ENCODE peak calls at places on chromosomes 16 and 17, in four cellular contexts. A, G, Z and T are unnamed samples.

GRCh38 chr16:78416400-78416799 is 316.9 kb downstream of the WWOX start:
- DNase-seq in Z (no peak), G (no peak), A (no peak), T (no peak)

GRCh38 chr16:74183601-74184365 is 112.8 kb upstream of the PSMD7 start:
- DNase-seq in A (no peak), Z (no peak), G (no peak), T (no peak)

GRCh38 chr17:77349976-77350830 is 209.4 kb downstream of the SEC14L1 start:
- DNase-seq in Z (no peak), G (peak), A (no peak), T (no peak)

GRCh38 chr16:80580109-80580832 is 39.5 kb downstream of the DYNLRB2 start:
- DNase-seq in Z (no peak), A (no peak), G (peak), T (no peak)

GRCh38 chr16:48194828-48195566 is 39.2 kb upstream of the ABCC12 start:
- DNase-seq in G (peak), Z (no peak), A (no peak), T (no peak)

GRCh38 chr16:89602273-89602951 is 11.0 kb upstream of the DPEP1 start:
- DNase-seq in A (peak), G (peak), Z (no peak), T (peak)

GRCh38 chr17:7176107-7176851 is 2.9 kb downstream of the ASGR1 start:
- DNase-seq in G (no peak), A (no peak), Z (no peak), T (no peak)

GRCh38 chr17:10172241-10172741 is 26.1 kb downstream of the GAS7 start:
- DNase-seq in G (peak), Z (no peak), A (peak), T (no peak)

GRCh38 chr16:68319185-68319908 is 8.5 kb downstream of the PRMT7 start:
- DNase-seq in Z (no peak), A (peak), G (peak), T (no peak)

GRCh38 chr17:72171703-72172670 is 51.2 kb downstream of the SOX9 start:
- DNase-seq in A (no peak), G (no peak), Z (no peak), T (no peak)

GRCh38 chr16:2752850-2753522 is 548 bp downstream of the SRRM2 start:
- DNase-seq in A (peak), G (peak), Z (no peak), T (no peak)

GRCh38 chr16:26688105-26688504 is 378.6 kb upstream of the C16orf82 start:
- DNase-seq in A (no peak), G (no peak), Z (no peak), T (no peak)

GRCh38 chr16:11669380-11670146 is 1.3 kb downstream of the SNN start:
- DNase-seq in G (peak), Z (no peak), A (peak), T (no peak)

GRCh38 chr17:74148446-74148845 is 55.0 kb upstream of the RPL38 start:
- DNase-seq in A (no peak), G (no peak), Z (no peak), T (peak)

GRCh38 chr17:56604691-56605090 is 11.2 kb downstream of the NOG start:
- DNase-seq in G (no peak), A (no peak), Z (no peak), T (no peak)

GRCh38 chr16:30447512-30448226 is 2.0 kb upstream of the SEPHS2 start:
- DNase-seq in G (no peak), Z (no peak), A (no peak), T (no peak)

GRCh38 chr17:42337442-42337841 is 49.1 kb downstream of the STAT5A start:
- DNase-seq in Z (no peak), G (peak), A (no peak), T (no peak)

GRCh38 chr16:53055603-53056527 is 1.1 kb downstream of the CHD9 start:
- DNase-seq in G (peak), Z (no peak), A (peak), T (peak)

GRCh38 chr16:78390070-78390469 is 290.6 kb downstream of the WWOX start:
- DNase-seq in G (no peak), Z (no peak), A (no peak), T (no peak)

GRCh38 chr17:50892101-50892776 is 26.1 kb upstream of the TOB1 start:
- DNase-seq in G (no peak), Z (no peak), A (no peak), T (no peak)

GRCh38 chr17:41965694-41966375 is 760 bp upstream of the CNP start:
- DNase-seq in G (peak), A (peak), Z (no peak), T (peak)

GRCh38 chr17:81049973-81050551 is 15.1 kb downstream of the BAIAP2 start:
- DNase-seq in G (no peak), Z (no peak), A (peak), T (peak)

GRCh38 chr16:22008215-22009142 is 568 bp downstream of the MOSMO start:
- DNase-seq in Z (no peak), G (no peak), A (no peak), T (no peak)

GRCh38 chr17:1038459-1039118 is 41.7 kb downstream of the TIMM22 start:
- DNase-seq in Z (no peak), A (peak), G (no peak), T (no peak)

GRCh38 chr17:41775394-41776226 is 10.9 kb downstream of the JUP start:
- DNase-seq in Z (no peak), A (peak), G (no peak), T (peak)

GRCh38 chr17:72942594-72942993 is 149.9 kb downstream of the SLC39A11 start:
- DNase-seq in A (no peak), Z (no peak), G (peak), T (no peak)

GRCh38 chr16:50653056-50653455 is 28.1 kb downstream of the SNX20 start:
- DNase-seq in G (no peak), A (peak), Z (no peak), T (no peak)

GRCh38 chr17:75239778-75240393 is 21.5 kb downstream of the GGA3 start:
- DNase-seq in G (no peak), Z (no peak), A (no peak), T (no peak)

GRCh38 chr16:11201498-11202259 is 54.3 kb downstream of the SOCS1 start:
- DNase-seq in A (peak), G (peak), Z (peak), T (peak)

GRCh38 chr17:36089888-36090836 is at the start of gene CCL3:
- DNase-seq in A (no peak), Z (no peak), G (no peak), T (no peak)

GRCh38 chr16:67296422-67296821 is 17.1 kb downstream of the PLEKHG4 start:
- DNase-seq in Z (no peak), A (no peak), G (peak), T (no peak)

GRCh38 chr16:9787717-9788116 is 394.5 kb downstream of the GRIN2A start:
- DNase-seq in A (peak), Z (no peak), G (no peak), T (no peak)

GRCh38 chr16:56298948-56299602 is 107.8 kb downstream of the GNAO1 start:
- DNase-seq in A (no peak), Z (no peak), G (no peak), T (no peak)

GRCh38 chr17:50469671-50470305 is 1.1 kb upstream of the CHAD start:
- DNase-seq in Z (no peak), A (no peak), G (no peak), T (no peak)

GRCh38 chr17:76659928-76660614 is 16.5 kb upstream of the ST6GALNAC1 start:
- DNase-seq in A (no peak), G (no peak), Z (no peak), T (no peak)

GRCh38 chr17:73939808-73940207 is 263.7 kb upstream of the RPL38 start:
- DNase-seq in Z (no peak), G (no peak), A (no peak), T (no peak)

GRCh38 chr16:6541262-6541661 is 791.4 kb upstream of the RBFOX1 start:
- DNase-seq in G (no peak), Z (no peak), A (no peak), T (no peak)
- H3K56ac ChIP-seq in G (no peak), Z (no peak), A (no peak), T (no peak)

GRCh38 chr16:85401370-85401916 is 211.7 kb upstream of the GSE1 start:
- DNase-seq in G (no peak), A (no peak), Z (no peak), T (no peak)

GRCh38 chr16:85402910-85403692 is 210.0 kb upstream of the GSE1 start:
- DNase-seq in A (peak), G (peak), Z (no peak), T (no peak)

GRCh38 chr16:85400305-85401205 is 212.6 kb upstream of the GSE1 start:
- DNase-seq in Z (no peak), G (no peak), A (no peak), T (no peak)

GRCh38 chr16:85401917-85402766 is 211.0 kb upstream of the GSE1 start:
- DNase-seq in G (no peak), Z (no peak), A (no peak), T (no peak)

GRCh38 chr16:85403693-85404092 is 209.4 kb upstream of the GSE1 start:
- DNase-seq in A (no peak), Z (no peak), G (no peak), T (no peak)
- H3K56ac ChIP-seq in A (no peak), Z (no peak), G (no peak), T (no peak)

GRCh38 chr16:35713762-35714650 is 2254.6 kb downstream of the TP53TG3F start:
- DNase-seq in A (no peak), G (no peak), Z (no peak), T (no peak)
- H3K56ac ChIP-seq in A (no peak), G (no peak), Z (no peak), T (no peak)

GRCh38 chr16:81699596-81699995 is 79.5 kb upstream of the PLCG2 start:
- DNase-seq in A (no peak), G (no peak), Z (no peak), T (no peak)

GRCh38 chr16:81702506-81702905 is 76.6 kb upstream of the PLCG2 start:
- DNase-seq in G (no peak), Z (no peak), A (no peak), T (no peak)

GRCh38 chr16:81701296-81701970 is 77.7 kb upstream of the PLCG2 start:
- DNase-seq in Z (no peak), A (no peak), G (no peak), T (no peak)

GRCh38 chr16:81700071-81700779 is 78.9 kb upstream of the PLCG2 start:
- DNase-seq in A (no peak), Z (no peak), G (peak), T (no peak)

DNA sequence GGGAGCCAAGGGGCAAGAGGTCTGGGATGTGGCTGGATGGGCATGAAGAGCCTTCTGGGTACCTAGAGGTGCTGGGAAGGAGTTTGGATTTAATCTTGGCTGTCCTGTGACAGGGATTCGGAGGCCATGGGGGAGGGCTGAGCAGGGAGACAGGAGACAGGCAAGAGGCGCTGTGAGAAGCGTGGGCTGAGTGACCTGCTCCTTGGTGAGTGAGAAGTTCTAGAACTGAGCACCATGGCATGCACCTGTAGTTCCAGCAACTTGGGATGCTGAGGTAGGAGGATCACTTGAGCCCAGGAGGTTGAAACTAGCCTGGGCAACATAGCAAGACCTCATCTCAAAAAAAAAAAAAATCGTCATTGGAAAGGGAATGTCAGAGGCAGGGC is 78.3 kb upstream of the PLCG2 start:
- DNase-seq in G (no peak), A (no peak), Z (no peak), T (no peak)
- H3K56ac ChIP-seq in G (no peak), A (no peak), Z (no peak), T (no peak)

GRCh38 chr17:58306131-58306951 is 22.3 kb downstream of the TSPOAP1 start:
- DNase-seq in A (no peak), G (no peak), Z (no peak), T (peak)

GRCh38 chr17:58304735-58305486 is 23.7 kb downstream of the TSPOAP1 start:
- DNase-seq in Z (no peak), A (no peak), G (no peak), T (no peak)

GRCh38 chr17:58307468-58308172 is 21.0 kb downstream of the TSPOAP1 start:
- DNase-seq in A (no peak), G (no peak), Z (no peak), T (peak)

GRCh38 chr17:58303981-58304734 is 23.4 kb upstream of the MPO start:
- DNase-seq in Z (peak), G (peak), A (peak), T (peak)

GRCh38 chr17:58305626-58306025 is 23.0 kb downstream of the TSPOAP1 start:
- DNase-seq in G (no peak), A (no peak), Z (no peak), T (peak)
- H3K56ac ChIP-seq in G (no peak), A (no peak), Z (no peak), T (no peak)